ENCODE peak calls at places on chromosomes 11 and 22, in ten cellular contexts. N is GM20000; V is amniotic stem cell; H is GF-D8; D is left ventricle myocardium inferior; E is stimulated activated CD8-positive, alpha-beta memory T cell treated with anti-CD3 and anti-CD28 coated beads, Interleukin-7, amount 100 ng/mL, for 24 hours; G is sciatic nerve; A is hippocampal formation; B is erythroblast; M is stimulated activated CD4-positive, alpha-beta T cell treated with anti-CD3 and anti-CD28 coated beads, Interleukin-12 subunit alpha, Interleukin-12 subunit beta, amount 100 ng/mL, for 48 hours. J is an unnamed sample.

GRCh38 chr11:69044111-69045013 is 4.4 kb upstream of the TPCN2 start:
- DNase-seq in V (peak; percentile 6), D (peak; percentile 78), M (no peak), A (peak; percentile 63), E (no peak), G (peak; percentile 84), B (peak; percentile 20), H (no peak), N (no peak), J (peak; percentile 69)

GRCh38 chr11:58762284-58763119 is 30.8 kb upstream of the GLYAT start:
- DNase-seq in B (no peak), A (no peak), E (no peak), M (no peak), N (no peak), H (no peak), V (no peak), G (no peak), D (no peak), J (no peak)

GRCh38 chr22:12601870-12602779 is 2925.9 kb upstream of the OR11H1 start:
- DNase-seq in E (no peak), D (peak; percentile 19), V (no peak), N (peak; percentile 8), H (no peak), M (no peak), A (no peak), B (no peak), G (peak; percentile 63), J (no peak)

GRCh38 chr11:68582416-68583046 is 101.8 kb upstream of the GAL start:
- DNase-seq in V (no peak), M (no peak), B (no peak), N (no peak), E (no peak), H (no peak), G (no peak), A (no peak), D (peak; percentile 17), J (no peak)

GRCh38 chr22:25566812-25567211 is 2.3 kb downstream of the GRK3 start:
- DNase-seq in E (no peak), M (no peak), N (peak; percentile 39), G (no peak), H (peak; percentile 77), V (no peak), B (no peak), D (no peak), A (no peak), J (no peak)

GRCh38 chr22:33821290-33821689 is 99.0 kb downstream of the LARGE1 start:
- DNase-seq in D (no peak), E (no peak), V (no peak), B (no peak), M (no peak), G (no peak), A (no peak), N (no peak), H (no peak), J (no peak)

GRCh38 chr11:8807544-8808225 is 103.3 kb upstream of the AKIP1 start:
- DNase-seq in G (no peak), H (no peak), M (no peak), A (no peak), D (peak; percentile 44), E (no peak), N (no peak), B (no peak), V (peak; percentile 54), J (no peak)

GRCh38 chr11:46202149-46202548 is 75.3 kb upstream of the CREB3L1 start:
- DNase-seq in D (no peak), B (no peak), G (no peak), H (no peak), A (no peak), M (no peak), E (no peak), V (no peak), N (no peak), J (no peak)

GRCh38 chr22:44693756-44694155 is 8.2 kb upstream of the PRR5 start:
- DNase-seq in E (no peak), A (no peak), D (no peak), V (no peak), G (no peak), M (no peak), N (no peak), H (no peak), B (peak; percentile 15), J (no peak)

GRCh38 chr22:37448521-37449150 is 21.4 kb upstream of the ELFN2 start:
- DNase-seq in M (no peak), D (no peak), G (no peak), V (no peak), N (no peak), B (no peak), A (no peak), E (no peak), H (no peak), J (no peak)

GRCh38 chr22:35119494-35119893 is 53.5 kb downstream of the ISX start:
- DNase-seq in E (no peak), H (no peak), V (no peak), D (no peak), M (no peak), N (no peak), G (no peak), B (no peak), A (no peak), J (no peak)